ENCODE peak calls at places on chromosome X, in seven cellular contexts. X is K562; J is pancreas; G is fibroblast of lung; O is H1; Z is CD8-positive, alpha-beta T cell; P is upper lobe of left lung. U is an unnamed sample.
A peak's percentile ranks its signal among the peaks of the same experiment; 100 is the strongest.

GRCh38 chrX:51496501-51497291 is at the start of gene NUDT11:
- DNase-seq in Z (no peak), O (no peak), G (peak; percentile 58), J (peak; percentile 42), P (peak; percentile 34), X (peak; percentile 38), U (no peak)

GRCh38 chrX:130623508-130623907 is 221.7 kb downstream of the RBMX2 start:
- DNase-seq in O (no peak), J (no peak), P (no peak), X (no peak), G (no peak), Z (no peak), U (no peak)

GRCh38 chrX:154719132-154719675 is 31.7 kb downstream of the GAB3 start:
- DNase-seq in X (peak; percentile 34), J (no peak), G (peak; percentile 72), P (peak; percentile 38), O (no peak), Z (no peak), U (no peak)

GRCh38 chrX:39542316-39542715 is 555.4 kb downstream of the BCOR start:
- DNase-seq in P (no peak), G (no peak), Z (no peak), X (no peak), O (no peak), J (no peak), U (no peak)

GRCh38 chrX:137549073-137549472 is 16.9 kb upstream of the ZIC3 start:
- DNase-seq in G (no peak), O (no peak), P (no peak), X (no peak), Z (no peak), J (no peak), U (no peak)

GRCh38 chrX:64204252-64204651 is 1.3 kb downstream of the AMER1 start:
- DNase-seq in O (no peak), P (no peak), J (peak; percentile 23), X (no peak), G (peak; percentile 8), Z (no peak), U (no peak)

GRCh38 chrX:51891821-51892551 is 1.4 kb upstream of the MAGED1 start:
- DNase-seq in X (no peak), J (no peak), Z (no peak), P (no peak), G (peak; percentile 71), O (no peak), U (no peak)

GRCh38 chrX:23952984-23953907 is 45.4 kb downstream of the CXorf58 start:
- DNase-seq in P (peak; percentile 21), X (peak; percentile 73), J (no peak), Z (peak; percentile 0), G (no peak), O (no peak), U (no peak)

GRCh38 chrX:1391707-1392375 is at the start of gene SLC25A6:
- DNase-seq in J (peak; percentile 99), O (peak; percentile 94), Z (peak; percentile 99), P (peak; percentile 98), X (peak; percentile 95), G (peak; percentile 97), U (peak; percentile 30)

GRCh38 chrX:55039471-55039870 is 8.7 kb upstream of the ALAS2 start:
- DNase-seq in G (peak; percentile 0), O (no peak), Z (no peak), P (no peak), X (no peak), J (no peak), U (no peak)

GRCh38 chrX:56796641-56797395 is 67.8 kb downstream of the NBDY start:
- DNase-seq in P (no peak), Z (no peak), G (no peak), O (no peak), X (no peak), J (no peak), U (no peak)

GRCh38 chrX:139429913-139430312 is 100.6 kb upstream of the F9 start:
- DNase-seq in Z (no peak), J (no peak), G (no peak), O (no peak), X (no peak), P (no peak), U (no peak)

GRCh38 chrX:15405846-15406245 is 21.6 kb upstream of the VEGFD start:
- DNase-seq in X (no peak), G (peak; percentile 70), P (no peak), O (no peak), Z (no peak), J (no peak), U (no peak)

GRCh38 chrX:55908685-55909212 is 191.2 kb downstream of the RRAGB start:
- DNase-seq in O (no peak), P (no peak), X (peak; percentile 3), Z (no peak), G (peak; percentile 8), J (no peak), U (no peak)

GRCh38 chrX:94831364-94831763 is 1157.4 kb downstream of the FAM133A start:
- DNase-seq in J (no peak), P (no peak), O (no peak), G (no peak), X (no peak), Z (no peak), U (no peak)

GRCh38 chrX:38066934-38067333 is 60.6 kb downstream of the SYTL5 start:
- DNase-seq in X (peak; percentile 4), G (no peak), Z (no peak), P (no peak), J (no peak), O (no peak), U (no peak)

GRCh38 chrX:153939573-153939972 is 4.7 kb upstream of the NAA10 start:
- DNase-seq in X (no peak), Z (no peak), J (no peak), P (no peak), O (no peak), G (no peak), U (no peak)

GRCh38 chrX:11533211-11533651 is 132.5 kb downstream of the ARHGAP6 start:
- DNase-seq in X (peak; percentile 66), J (no peak), Z (no peak), O (no peak), G (peak; percentile 89), P (no peak), U (peak; percentile 32)

GRCh38 chrX:150934453-150934852 is 36.0 kb upstream of the CD99L2 start:
- DNase-seq in J (no peak), P (no peak), O (no peak), X (no peak), G (peak; percentile 8), Z (no peak), U (no peak)

GRCh38 chrX:8726031-8726652 is 5.8 kb downstream of the ANOS1 start:
- DNase-seq in X (no peak), P (no peak), J (no peak), O (no peak), Z (no peak), G (peak; percentile 11), U (no peak)

GRCh38 chrX:8721536-8721935 is 10.4 kb downstream of the ANOS1 start:
- DNase-seq in X (no peak), Z (no peak), G (no peak), P (no peak), J (no peak), O (no peak), U (no peak)

GRCh38 chrX:8728932-8729331 is 3.0 kb downstream of the ANOS1 start:
- DNase-seq in X (no peak), J (no peak), P (peak; percentile 54), Z (no peak), G (no peak), O (no peak), U (no peak)

GRCh38 chrX:8724176-8724757 is 7.7 kb downstream of the ANOS1 start:
- DNase-seq in X (peak; percentile 19), J (no peak), P (no peak), Z (no peak), O (no peak), G (no peak), U (no peak)
- H3K4me1 ChIP-seq in X (no peaks in the 10 kb centered on the region), J (no peaks in the 10 kb centered on the region), P (no peaks in the 10 kb centered on the region), Z (no peaks in the 10 kb centered on the region), O (peaks cover 29% of the 10 kb centered on the region), G (no peaks in the 10 kb centered on the region), U (no peaks in the 10 kb centered on the region)

GRCh38 chrX:71256051-71256450 is 2.1 kb upstream of the ZMYM3 start:
- DNase-seq in G (no peak), X (no peak), P (no peak), J (no peak), O (no peak), Z (no peak), U (no peak)

GRCh38 chrX:71253253-71254091 is 468 bp downstream of the ZMYM3 start:
- DNase-seq in J (peak; percentile 30), O (no peak), P (no peak), X (peak; percentile 71), Z (no peak), G (peak; percentile 30), U (no peak)

GRCh38 chrX:71252221-71252620 is 1.7 kb downstream of the ZMYM3 start:
- DNase-seq in O (no peak), G (no peak), P (no peak), J (no peak), X (no peak), Z (no peak), U (no peak)

GRCh38 chrX:71251456-71251973 is 2.4 kb downstream of the ZMYM3 start:
- DNase-seq in P (no peak), J (no peak), G (no peak), Z (no peak), X (no peak), O (no peak), U (no peak)

GRCh38 chrX:71254092-71254941 is at the start of gene ZMYM3:
- DNase-seq in P (peak; percentile 87), X (peak; percentile 92), Z (peak; percentile 50), O (no peak), G (peak; percentile 81), J (peak; percentile 85), U (no peak)
- TF ChIP-seq CTCF in P (no peak), X (no peak), Z (no peak), O (no peak), G (no peak), J (no peak), U (no peak)

GRCh38 chrX:2958199-2958598 is 29.1 kb upstream of the ARSD start:
- DNase-seq in X (no peak), G (no peak), O (no peak), P (no peak), J (no peak), Z (no peak), U (no peak)

GRCh38 chrX:2955838-2956237 is 26.7 kb upstream of the ARSD start:
- DNase-seq in P (no peak), Z (no peak), G (no peak), O (no peak), X (no peak), J (no peak), U (no peak)

GRCh38 chrX:2955281-2955680 is 26.1 kb upstream of the ARSD start:
- DNase-seq in Z (no peak), G (no peak), X (no peak), O (no peak), J (no peak), P (no peak), U (no peak)

DNA sequence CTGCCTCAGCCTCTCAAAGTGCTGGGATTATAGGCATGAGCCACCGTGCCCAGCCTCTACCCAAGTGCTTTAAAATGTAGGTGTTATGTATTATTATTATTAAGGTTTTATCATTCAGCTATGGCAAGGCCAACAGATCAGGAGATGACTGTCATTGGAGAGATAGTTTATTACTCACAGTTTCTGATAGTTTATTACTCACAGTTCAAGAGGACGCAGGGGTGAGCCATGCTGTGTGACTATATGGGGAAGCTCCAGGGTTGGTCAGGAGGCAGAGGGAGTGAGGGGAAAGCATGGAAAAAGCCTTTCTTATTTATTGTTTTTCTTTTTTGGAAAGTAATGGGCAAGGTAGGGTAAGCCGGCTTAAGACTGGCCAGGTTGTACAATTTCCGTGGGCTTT is 25.4 kb upstream of the ARSD start:
- DNase-seq in O (no peak), Z (no peak), J (no peak), P (no peak), G (no peak), X (no peak), U (no peak)
- H3K4me1 ChIP-seq in O (no peaks in the 10 kb centered on the region), Z (no peaks in the 10 kb centered on the region), J (no peaks in the 10 kb centered on the region), P (no peaks in the 10 kb centered on the region), G (no peaks in the 10 kb centered on the region), X (no peaks in the 10 kb centered on the region), U (no peaks in the 10 kb centered on the region)

GRCh38 chrX:131802836-131803626 is 220.1 kb upstream of the STK26 start:
- DNase-seq in Z (no peak), G (no peak), J (no peak), O (no peak), X (peak; percentile 27), P (peak; percentile 65), U (no peak)
- TF ChIP-seq CTCF in Z (no peak), G (no peak), J (peak; percentile 26), O (peak; percentile 41), X (peak; percentile 36), P (peak; percentile 68), U (peak; percentile 91)

U was measured in Panc1.